ENCODE peak calls at places on chromosomes 4 and X, in four cellular contexts. W is head of caudate nucleus, Q is H9, F is BJ. P is an unnamed sample.

GRCh38 chr4:159141193-159141592 is 38.3 kb downstream of the RAPGEF2 start:
- DNase-seq in F (no peak), W (no peak), Q (no peak), P (no peak)

GRCh38 chr4:53592686-53593641 is 1.7 kb upstream of the LNX1 start:
- DNase-seq in Q (peak), W (no peak), F (no peak), P (no peak)

GRCh38 chr4:182968917-182969650 is 51.9 kb upstream of the DCTD start:
- DNase-seq in W (no peak), F (no peak), Q (no peak), P (no peak)

GRCh38 chr4:138522366-138522765 is 280.2 kb upstream of the SLC7A11 start:
- DNase-seq in F (no peak), Q (peak), W (no peak), P (no peak)

GRCh38 chr4:174467107-174467506 is 55.2 kb downstream of the HPGD start:
- DNase-seq in Q (no peak), W (no peak), F (no peak), P (no peak)

GRCh38 chr4:57163530-57164459 is 53.6 kb upstream of the IGFBP7 start:
- DNase-seq in F (no peak), Q (peak), W (peak), P (peak)

GRCh38 chr4:137471895-137472294 is 60.4 kb downstream of the PCDH18 start:
- DNase-seq in Q (no peak), F (peak), W (no peak), P (no peak)

GRCh38 chrX:150854856-150855255 is 43.6 kb downstream of the CD99L2 start:
- DNase-seq in Q (no peak), F (no peak), W (no peak), P (no peak)

GRCh38 chr4:106095408-106095807 is 200.1 kb downstream of the NPNT start:
- DNase-seq in Q (no peak), W (no peak), F (no peak), P (no peak)

GRCh38 chr4:187692626-187693025 is 302.9 kb upstream of the ZFP42 start:
- DNase-seq in Q (no peak), F (no peak), W (no peak), P (no peak)

GRCh38 chrX:40039887-40040286 is 57.9 kb downstream of the BCOR start:
- DNase-seq in F (no peak), Q (no peak), W (no peak), P (no peak)

GRCh38 chrX:123962006-123962485 is 540 bp downstream of the STAG2 start:
- DNase-seq in F (no peak), Q (no peak), W (no peak), P (no peak)

GRCh38 chrX:8520791-8521190 is 56.2 kb downstream of the VCX3B start:
- DNase-seq in W (no peak), F (no peak), Q (no peak), P (no peak)

GRCh38 chrX:55709735-55710134 is 7.8 kb upstream of the RRAGB start:
- DNase-seq in Q (no peak), W (no peak), F (no peak), P (no peak)

GRCh38 chr4:153792007-153792892 is 3.4 kb upstream of the SFRP2 start:
- DNase-seq in W (peak), Q (peak), F (no peak), P (no peak)

GRCh38 chr4:153153339-153153851 is 50.8 kb upstream of the TRIM2 start:
- DNase-seq in W (peak), Q (peak), F (no peak), P (no peak)

GRCh38 chr4:122552898-122553297 is 68.0 kb downstream of the IL21 start:
- DNase-seq in W (no peak), F (no peak), Q (no peak), P (no peak)

GRCh38 chrX:46567388-46567787 is 6.2 kb upstream of the CHST7 start:
- DNase-seq in W (no peak), F (no peak), Q (no peak), P (no peak)

GRCh38 chrX:140274761-140275525 is 229.9 kb downstream of the SOX3 start:
- DNase-seq in Q (peak), W (no peak), F (no peak), P (peak)

GRCh38 chr4:145388043-145388442 is 93.6 kb upstream of the SMAD1 start:
- DNase-seq in Q (no peak), W (no peak), F (no peak), P (peak)

GRCh38 chr4:158809611-158810486 is 41.0 kb downstream of the FNIP2 start:
- DNase-seq in W (no peak), F (peak), Q (no peak), P (peak)

GRCh38 chr4:172842759-172843158 is 325.9 kb upstream of the GALNT7 start:
- DNase-seq in F (no peak), W (no peak), Q (no peak), P (no peak)

GRCh38 chrX:125404667-125405160 is 85.0 kb downstream of the TEX13C start:
- DNase-seq in F (no peak), W (no peak), Q (no peak), P (no peak)

GRCh38 chrX:39818071-39818470 is 279.7 kb downstream of the BCOR start:
- DNase-seq in W (no peak), Q (no peak), F (no peak), P (no peak)

GRCh38 chr4:156193800-156194199 is 240.1 kb upstream of the CTSO start:
- DNase-seq in Q (no peak), F (no peak), W (no peak), P (no peak)

GRCh38 chr4:155342142-155342541 is 34.6 kb downstream of the MAP9 start:
- DNase-seq in W (no peak), F (no peak), Q (no peak), P (peak)

GRCh38 chrX:10620121-10620699 is at the start of gene MID1:
- DNase-seq in W (peak), F (no peak), Q (peak), P (no peak)

GRCh38 chrX:108165349-108166111 is 74.0 kb downstream of the ATG4A start:
- DNase-seq in Q (peak), F (no peak), W (no peak), P (no peak)

P was measured in non-pigmented ciliary epithelial cell.